ENCODE peak calls at places on chromosomes 5 and 9, in nine cellular contexts. M is ovary, H is H9, N is kidney, A is endothelial cell, F is cardiac fibroblast, W is brain microvascular endothelial cell, T is spleen, R is testis. O is an unnamed sample.

GRCh38 chr5:128228506-128228905 is 144.9 kb downstream of the SLC12A2 start:
- DNase-seq in F (peak; percentile 57), W (no peak), H (no peak), R (no peak), T (no peak), M (no peak), A (no peak), N (no peak), O (no peak)

GRCh38 chr5:93225748-93226147 is 355.3 kb downstream of the NR2F1-AS1 start:
- DNase-seq in R (no peak), M (no peak), T (no peak), W (no peak), A (no peak), F (no peak), N (no peak), H (no peak), O (no peak)

GRCh38 chr9:19446361-19446861 is 37.6 kb downstream of the ACER2 start:
- DNase-seq in W (no peak), A (no peak), F (no peak), N (no peak), T (no peak), M (no peak), H (peak; percentile 69), R (no peak), O (no peak)

GRCh38 chr5:165232629-165233028 is 1727.2 kb downstream of the MAT2B start:
- DNase-seq in R (no peak), N (no peak), H (no peak), M (no peak), W (no peak), A (no peak), T (no peak), F (no peak), O (no peak)

GRCh38 chr9:16519001-16519400 is 351.5 kb downstream of the BNC2 start:
- DNase-seq in W (no peak), F (no peak), N (no peak), T (no peak), M (no peak), R (no peak), A (no peak), H (peak; percentile 46), O (no peak)

GRCh38 chr9:34994429-34995287 is 5.1 kb downstream of the DNAJB5 start:
- DNase-seq in R (peak; percentile 53), T (no peak), A (peak; percentile 57), F (peak; percentile 65), H (peak; percentile 67), M (no peak), W (no peak), N (no peak), O (no peak)

GRCh38 chr5:77616920-77617319 is 21.6 kb downstream of the OTP start:
- DNase-seq in N (no peak), R (no peak), T (no peak), W (no peak), A (no peak), F (no peak), H (no peak), M (no peak), O (no peak)

GRCh38 chr9:70979971-70980370 is 141.4 kb downstream of the TRPM3 start:
- DNase-seq in F (peak; percentile 21), R (no peak), A (no peak), M (no peak), T (no peak), N (no peak), W (no peak), H (no peak), O (no peak)

GRCh38 chr5:149150457-149150856 is 9.2 kb downstream of the ABLIM3 start:
- DNase-seq in A (no peak), F (no peak), N (no peak), W (no peak), T (no peak), M (no peak), H (no peak), R (no peak), O (no peak)

GRCh38 chr5:123035950-123036390 is 555 bp downstream of the PPIC start:
- DNase-seq in T (peak; percentile 78), W (peak; percentile 23), A (peak; percentile 65), M (peak; percentile 59), N (peak; percentile 87), H (peak; percentile 77), R (peak; percentile 56), F (peak; percentile 47), O (no peak)

GRCh38 chr5:120936652-120937051 is 472.6 kb downstream of the PRR16 start:
- DNase-seq in N (peak; percentile 56), H (no peak), A (no peak), T (peak; percentile 68), R (no peak), M (no peak), F (no peak), W (no peak), O (no peak)

GRCh38 chr5:142143878-142144277 is 35.3 kb downstream of the NDFIP1 start:
- DNase-seq in T (no peak), R (no peak), W (peak; percentile 14), N (no peak), F (peak; percentile 68), A (no peak), H (no peak), M (no peak), O (no peak)

GRCh38 chr9:15764131-15764530 is 211.3 kb downstream of the CCDC171 start:
- DNase-seq in W (no peak), T (no peak), R (no peak), F (no peak), A (no peak), H (no peak), M (no peak), N (no peak), O (no peak)

GRCh38 chr9:134356496-134357470 is 30.5 kb downstream of the RXRA start:
- DNase-seq in W (no peak), F (no peak), H (no peak), M (no peak), N (no peak), R (no peak), T (no peak), A (no peak), O (no peak)

GRCh38 chr5:106610041-106610440 is 1060.7 kb downstream of the EFNA5 start:
- DNase-seq in F (no peak), W (no peak), M (no peak), A (no peak), T (no peak), N (no peak), H (no peak), R (no peak), O (no peak)

GRCh38 chr9:129138476-129139232 is 27.4 kb downstream of the PTPA start:
- DNase-seq in N (peak; percentile 91), A (no peak), R (peak; percentile 65), T (peak; percentile 88), F (peak; percentile 66), M (peak; percentile 68), H (no peak), W (no peak), O (no peak)

DNA sequence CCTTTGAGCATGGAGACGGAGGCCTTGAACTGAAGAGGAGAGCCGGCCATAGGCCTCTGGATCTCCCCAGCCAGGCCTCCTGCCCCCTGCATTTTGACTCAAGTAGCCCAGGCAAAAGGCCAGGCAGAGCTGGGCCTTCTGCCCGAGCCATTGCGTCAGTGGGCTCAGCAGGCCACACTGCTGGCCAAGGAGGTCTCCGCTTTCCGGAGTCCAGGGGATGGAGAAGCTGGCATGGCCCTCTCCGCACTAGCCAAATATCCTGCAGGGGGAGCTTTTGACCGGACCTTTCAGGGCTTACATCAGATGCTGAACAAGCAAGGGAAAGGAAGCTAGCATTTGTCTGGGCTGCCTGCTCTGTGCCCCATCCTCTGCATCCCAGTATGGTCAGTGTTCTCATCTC is 386.8 kb downstream of the TRIM36 start:
- DNase-seq in W (no peak), M (no peak), H (peak; percentile 69), F (no peak), N (no peak), A (peak; percentile 14), R (no peak), T (no peak), O (peak; percentile 46)
- TF ChIP-seq CTCF in W (no peak), M (no peak), H (peak; percentile 61), F (no peak), N (no peak), A (no peak), R (no peak), T (no peak), O (no peak)

DNA sequence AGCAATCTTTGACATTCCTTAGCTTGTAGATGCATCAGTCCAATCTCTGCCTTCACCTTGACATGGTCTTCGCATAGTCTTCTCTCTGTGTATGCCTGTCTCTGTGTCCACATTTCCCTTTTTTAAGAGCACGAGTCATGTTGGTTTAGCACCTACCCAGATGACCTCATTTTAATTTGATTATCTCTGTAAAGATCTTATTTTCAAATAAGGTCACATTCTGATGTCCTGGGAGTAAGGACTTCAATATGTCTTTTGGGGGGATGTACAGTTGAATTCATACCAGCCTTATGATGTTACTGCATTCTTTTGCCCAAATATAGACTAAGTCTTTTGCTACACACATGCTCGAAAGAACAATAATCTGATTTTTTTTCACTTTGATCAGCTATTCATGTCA is 6.9 kb downstream of the KCTD16 start:
- DNase-seq in N (no peak), T (no peak), M (no peak), H (no peak), W (no peak), A (no peak), F (no peak), R (no peak), O (no peak)
- TF ChIP-seq CTCF in N (no peak), T (no peak), M (no peak), H (no peak), W (no peak), A (no peak), F (no peak), R (no peak), O (no peak)

GRCh38 chr5:177606071-177607051 is 6.4 kb downstream of the B4GALT7 start:
- DNase-seq in M (no peak), N (no peak), T (no peak), W (no peak), F (no peak), H (no peak), R (peak; percentile 39), A (no peak), O (no peak)
- TF ChIP-seq CTCF in M (no peak), N (no peak), T (no peak), W (no peak), F (no peak), H (no peak), R (no peak), A (no peak), O (no peak)

GRCh38 chr9:90774682-90775081 is 26.9 kb upstream of the SYK start:
- DNase-seq in T (peak; percentile 83), N (no peak), W (no peak), M (no peak), F (no peak), H (no peak), R (no peak), A (no peak), O (no peak)

GRCh38 chr9:90775657-90776056 is 26.0 kb upstream of the SYK start:
- DNase-seq in H (no peak), M (no peak), W (no peak), R (no peak), T (no peak), F (no peak), N (no peak), A (no peak), O (no peak)

GRCh38 chr9:90772381-90772780 is 29.2 kb upstream of the SYK start:
- DNase-seq in T (no peak), F (no peak), R (no peak), M (no peak), N (no peak), H (no peak), A (no peak), W (no peak), O (no peak)

GRCh38 chr9:90770927-90771326 is 30.7 kb upstream of the SYK start:
- DNase-seq in W (no peak), M (no peak), R (no peak), T (no peak), N (no peak), H (no peak), F (no peak), A (no peak), O (no peak)

GRCh38 chr9:90773593-90773992 is 28.0 kb upstream of the SYK start:
- DNase-seq in H (no peak), M (no peak), N (no peak), W (no peak), A (no peak), F (no peak), T (no peak), R (peak; percentile 31), O (no peak)
- TF ChIP-seq CTCF in H (peak; percentile 68), M (no peak), N (peak; percentile 58), W (peak; percentile 24), A (peak; percentile 38), F (no peak), T (peak; percentile 49), R (peak; percentile 26), O (peak; percentile 24)

O was measured in dorsolateral prefrontal cortex.